ENCODE peak calls at places on chromosomes 3 and 15, in five cellular contexts. F is COR-L47; J is naive thymus-derived CD8-positive, alpha-beta T cell; P is stimulated activated naive CD4-positive, alpha-beta T cell treated with Interleukin-2 at 50 U/mL for 16 hours; A is epithelial cell of proximal tubule. R is an unnamed sample.

GRCh38 chr3:156626104-156626503 is 48.3 kb upstream of the TIPARP start:
- DNase-seq in A (peak), F (peak), J (no peak), P (no peak), R (peak)

GRCh38 chr15:49439678-49440375 is 16.8 kb downstream of the FGF7 start:
- DNase-seq in F (no peak), A (no peak), P (no peak), J (no peak), R (no peak)

GRCh38 chr15:101120473-101120872 is 131.4 kb downstream of the CHSY1 start:
- DNase-seq in F (no peak), J (no peak), A (no peak), P (no peak), R (no peak)

GRCh38 chr3:100185847-100186246 is 71.5 kb upstream of the FILIP1L start:
- DNase-seq in P (no peak), F (no peak), A (no peak), J (no peak), R (no peak)

GRCh38 chr15:70508561-70509281 is 254.6 kb downstream of the UACA start:
- DNase-seq in J (no peak), A (peak), P (peak), F (no peak), R (no peak)

GRCh38 chr3:114499986-114500385 is 206.2 kb downstream of the TIGIT start:
- DNase-seq in A (no peak), P (no peak), F (no peak), J (no peak), R (no peak)

GRCh38 chr3:8492744-8493511 is 8.7 kb upstream of the LMCD1 start:
- DNase-seq in F (no peak), A (no peak), J (no peak), P (no peak), R (no peak)

GRCh38 chr3:40398346-40398745 is 11.4 kb downstream of the ENTPD3 start:
- DNase-seq in A (no peak), P (no peak), F (no peak), J (no peak), R (no peak)

GRCh38 chr3:54691230-54691900 is 236.5 kb downstream of the LRTM1 start:
- DNase-seq in J (no peak), P (no peak), A (peak), F (no peak), R (no peak)